ENCODE peak calls at places on chromosomes 16 and 17, in five cellular contexts. G, S, I, U and M are unnamed samples. For H3K4me1, the result is how much of the 10 kb centered on the place peaks cover.

GRCh38 chr16:68869492-68870084 is 26.3 kb downstream of the TANGO6 start:
- DNase-seq in G (no peak), S (no peak), I (no peak), U (no peak), M (no peak)

GRCh38 chr17:49521521-49522185 is 26.6 kb downstream of the NGFR start:
- DNase-seq in G (no peak), S (no peak), I (no peak), U (no peak), M (no peak)

GRCh38 chr16:88725609-88726407 is 19.5 kb downstream of the CTU2 start:
- DNase-seq in G (no peak), S (no peak), I (no peak), U (no peak), M (no peak)

GRCh38 chr17:49971848-49972485 is 3.0 kb downstream of the DLX4 start:
- DNase-seq in G (no peak), S (no peak), I (no peak), U (no peak), M (no peak)

GRCh38 chr17:80862341-80862969 is 129.2 kb upstream of the CHMP6 start:
- DNase-seq in G (peak), S (no peak), I (no peak), U (no peak), M (no peak)

GRCh38 chr16:30697264-30698138 is 1.5 kb upstream of the SRCAP start:
- DNase-seq in G (no peak), S (no peak), I (no peak), U (no peak), M (no peak)

GRCh38 chr17:34474706-34475105 is 104.7 kb upstream of the TMEM132E start:
- DNase-seq in G (no peak), S (no peak), I (no peak), U (no peak), M (no peak)

GRCh38 chr16:15509593-15510520 is 75.5 kb downstream of the BMERB1 start:
- DNase-seq in G (no peak), S (no peak), I (peak), U (no peak), M (peak)

GRCh38 chr17:42684929-42685556 is 2.7 kb downstream of the CNTNAP1 start:
- DNase-seq in G (no peak), S (no peak), I (no peak), U (no peak), M (no peak)

GRCh38 chr17:73320601-73321264 is 8.9 kb upstream of the CDC42EP4 start:
- DNase-seq in G (no peak), S (no peak), I (no peak), U (no peak), M (no peak)

GRCh38 chr17:61568219-61569072 is 22.6 kb downstream of the NACA2 start:
- DNase-seq in G (no peak), S (no peak), I (no peak), U (no peak), M (no peak)

GRCh38 chr17:78764871-78765270 is 17.2 kb downstream of the CYTH1 start:
- DNase-seq in G (no peak), S (no peak), I (no peak), U (no peak), M (no peak)
- H3K4me1 ChIP-seq in G (under half), S (under half), I (half or more), U (under half), M (under half)

GRCh38 chr17:17757944-17758343 is 76.7 kb downstream of the RAI1 start:
- DNase-seq in G (no peak), S (no peak), I (no peak), U (no peak), M (no peak)
- H3K4me1 ChIP-seq in G (under half), S (under half), I (under half), U (under half), M (under half)

DNA sequence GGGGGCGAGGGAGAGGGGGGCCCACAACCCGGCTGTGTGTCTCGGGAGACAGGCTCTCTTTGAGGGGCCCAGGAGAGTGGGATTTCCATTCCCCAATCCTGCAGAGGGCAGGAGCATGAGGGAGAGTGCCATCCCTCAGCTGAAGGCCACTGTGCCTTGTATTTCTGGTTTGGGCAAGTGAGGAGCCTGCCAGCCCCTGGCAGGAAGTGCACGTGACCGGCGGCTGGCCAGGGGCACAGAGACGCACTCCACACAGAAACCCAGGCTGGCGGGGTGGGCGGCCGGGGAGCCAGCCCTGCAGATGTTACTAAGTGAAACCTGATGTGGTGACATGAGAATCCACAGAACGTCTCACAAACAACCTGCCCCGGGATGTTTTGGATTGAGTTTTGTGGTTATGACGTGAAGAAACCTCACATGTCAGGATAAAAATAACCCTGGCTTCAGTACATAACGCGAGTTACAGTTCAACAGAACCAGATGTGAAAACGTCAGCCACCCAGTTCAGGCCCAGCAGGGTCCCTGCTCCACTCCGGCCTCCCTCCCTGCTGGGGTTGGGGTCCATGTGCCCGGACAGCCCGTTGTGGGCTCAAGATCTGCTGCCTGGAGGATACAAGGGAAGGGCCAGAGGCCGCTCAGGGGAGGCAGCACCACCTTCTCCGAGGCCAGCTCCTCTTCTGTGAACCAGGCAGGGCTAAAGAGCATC is 51.7 kb upstream of the MTSS2 start:
- DNase-seq in G (peak), S (peak), I (peak), U (peak), M (no peak)
- H3K4me1 ChIP-seq in G (under half), S (under half), I (under half), U (under half), M (under half)

GRCh38 chr17:39663340-39663687 is 1.8 kb upstream of the TCAP start:
- DNase-seq in G (no peak), S (no peak), I (no peak), U (no peak), M (no peak)
- H3K4me1 ChIP-seq in G (under half), S (half or more), I (under half), U (under half), M (under half)

GRCh38 chr16:57481421-57481820 is 4.9 kb downstream of the DOK4 start:
- DNase-seq in G (no peak), S (no peak), I (no peak), U (no peak), M (no peak)

GRCh38 chr16:57479043-57479421 is 7.3 kb downstream of the DOK4 start:
- DNase-seq in G (no peak), S (no peak), I (no peak), U (no peak), M (no peak)

GRCh38 chr16:57480127-57480753 is 6.1 kb downstream of the DOK4 start:
- DNase-seq in G (peak), S (peak), I (no peak), U (peak), M (no peak)

GRCh38 chr16:57479422-57480126 is 6.7 kb downstream of the DOK4 start:
- DNase-seq in G (peak), S (no peak), I (no peak), U (peak), M (no peak)

DNA sequence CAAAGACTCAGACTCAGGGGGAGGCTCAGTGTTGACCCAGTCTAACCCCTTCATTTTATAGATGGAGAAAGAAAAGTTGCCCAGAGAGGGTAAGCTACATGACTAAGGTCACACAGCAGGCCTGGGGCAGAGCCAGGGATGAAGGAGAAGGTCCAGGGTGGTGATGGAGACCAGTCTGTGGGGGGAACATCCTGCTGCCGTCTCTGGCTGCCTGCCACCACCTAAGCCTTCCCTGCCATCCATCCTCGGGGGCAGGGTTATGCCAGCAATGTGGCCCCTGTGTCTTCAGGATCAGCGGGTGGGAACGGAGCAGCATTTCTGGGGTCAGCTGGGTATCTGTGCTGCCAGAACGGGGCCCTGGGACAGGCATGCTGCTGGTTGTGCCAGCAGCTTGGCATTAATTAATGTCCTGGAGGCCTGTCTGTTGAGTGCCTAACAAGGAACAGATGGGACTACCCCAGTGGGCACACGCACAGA is 5.5 kb downstream of the DOK4 start:
- DNase-seq in G (no peak), S (no peak), I (no peak), U (no peak), M (no peak)
- H3K4me1 ChIP-seq in G (under half), S (under half), I (under half), U (under half), M (under half)

DNA sequence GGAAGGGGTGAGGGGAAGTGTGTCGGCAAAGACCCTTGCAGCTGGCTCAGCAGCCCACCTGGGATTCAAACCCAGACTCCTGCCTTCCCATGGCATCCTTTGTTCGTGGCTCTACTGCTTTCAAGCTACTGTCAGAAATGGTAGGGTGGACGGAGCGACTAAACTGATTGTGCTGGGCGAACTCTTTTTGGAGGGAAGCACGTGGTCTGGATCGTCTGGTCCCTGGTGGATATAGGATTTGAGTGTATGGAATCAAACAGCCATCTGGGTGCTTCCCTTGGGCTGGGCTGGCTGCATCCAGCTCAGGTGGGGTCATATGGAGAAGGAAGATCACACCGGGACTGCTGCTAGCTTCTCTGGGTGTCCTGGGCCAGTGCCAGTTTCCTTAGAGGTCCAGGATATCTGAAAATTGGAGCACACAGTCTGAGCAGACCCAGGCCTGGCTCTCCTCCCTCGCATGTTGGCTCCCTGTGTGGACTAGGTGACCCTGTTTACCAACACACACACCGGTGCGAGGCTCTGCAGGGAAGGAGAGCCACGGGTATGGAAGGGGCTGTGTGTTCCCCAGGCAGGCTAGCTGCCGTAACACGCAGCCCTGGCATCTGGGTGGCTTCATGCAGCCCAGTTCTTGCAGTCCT is 8.6 kb downstream of the CMIP start:
- DNase-seq in G (no peak), S (no peak), I (no peak), U (no peak), M (no peak)
- H3K4me1 ChIP-seq in G (half or more), S (under half), I (under half), U (half or more), M (under half)

GRCh38 chr16:741986-742629 is 1.3 kb upstream of the CIAO3 start:
- DNase-seq in G (no peak), S (no peak), I (no peak), U (no peak), M (no peak)

GRCh38 chr16:740764-741505 is at the start of gene CIAO3:
- DNase-seq in G (peak), S (peak), I (peak), U (peak), M (peak)

GRCh38 chr16:740459-740763 is 386 bp downstream of the CIAO3 start:
- DNase-seq in G (peak), S (no peak), I (no peak), U (peak), M (no peak)

GRCh38 chr16:736936-737481 is 3.8 kb downstream of the CIAO3 start:
- DNase-seq in G (no peak), S (no peak), I (no peak), U (no peak), M (no peak)

GRCh38 chr16:739560-740458 is 988 bp downstream of the CIAO3 start:
- DNase-seq in G (no peak), S (no peak), I (no peak), U (no peak), M (no peak)
- H3K4me1 ChIP-seq in G (under half), S (under half), I (under half), U (under half), M (under half)

GRCh38 chr16:59404509-59404908 is 670.4 kb upstream of the GOT2 start:
- DNase-seq in G (no peak), S (no peak), I (no peak), U (no peak), M (no peak)
- H3K4me1 ChIP-seq in G (under half), S (under half), I (under half), U (under half), M (under half)

DNA sequence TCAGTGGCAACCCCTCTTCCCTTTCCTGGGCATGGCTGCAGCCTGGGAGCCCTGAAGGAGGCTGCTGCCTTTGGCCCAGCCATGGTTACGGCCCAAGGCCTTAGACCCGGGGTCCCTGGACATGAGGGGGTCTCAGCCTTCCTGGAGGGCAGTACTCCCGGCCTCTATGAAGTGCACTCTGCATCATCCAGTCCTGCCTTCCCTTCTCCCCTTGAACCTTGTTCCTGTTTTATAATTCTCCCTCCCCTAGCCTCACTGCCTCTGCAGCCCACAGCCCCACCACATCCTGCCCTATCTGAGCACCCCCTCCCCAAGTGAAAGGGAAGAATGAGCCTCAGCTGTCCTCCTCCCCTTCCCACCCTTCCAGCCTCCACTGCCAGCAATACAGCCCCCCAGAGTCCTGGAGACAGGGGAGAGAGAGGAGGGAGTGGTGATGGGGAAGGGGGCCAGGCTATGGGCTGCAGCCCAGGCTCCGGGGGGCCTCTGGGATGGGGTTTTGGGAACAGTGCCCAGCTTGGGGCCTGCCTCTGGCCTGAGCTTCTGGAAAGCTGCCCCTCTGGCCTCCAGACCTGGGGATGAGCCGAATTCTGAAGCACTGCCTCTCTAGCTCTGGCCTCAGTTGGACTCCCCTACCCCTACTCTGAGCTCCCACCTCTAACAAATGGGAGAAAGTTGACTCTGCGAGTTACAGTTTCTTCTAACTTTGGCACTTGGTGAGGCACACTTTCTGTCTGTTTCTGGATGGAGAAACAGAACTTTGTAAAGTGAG is 7.6 kb downstream of the CCR7 start:
- DNase-seq in G (no peak), S (no peak), I (no peak), U (no peak), M (peak)
- H3K4me1 ChIP-seq in G (under half), S (under half), I (half or more), U (under half), M (under half)